ENCODE peak calls at places on chromosomes 16 and 17, in nine cellular contexts. I, F, O, P, W, U, M, S and R are unnamed samples.

GRCh38 chr17:77284023-77284617 is 143.4 kb downstream of the SEC14L1 start:
- DNase-seq in W (no peak), S (no peak), M (no peak), O (no peak), I (no peak), F (no peak), U (no peak), P (no peak), R (no peak)

GRCh38 chr17:61556224-61557188 is 34.5 kb downstream of the NACA2 start:
- DNase-seq in S (no peak), I (no peak), O (no peak), F (no peak), U (no peak), W (no peak), M (no peak), P (no peak), R (no peak)

GRCh38 chr17:74126959-74127358 is 76.5 kb upstream of the RPL38 start:
- DNase-seq in S (no peak), O (no peak), F (peak; percentile 37), U (no peak), P (no peak), M (no peak), I (no peak), W (no peak), R (no peak)

GRCh38 chr17:4588862-4589625 is 4.7 kb downstream of the SMTNL2 start:
- DNase-seq in M (no peak), P (no peak), W (no peak), S (no peak), I (no peak), O (no peak), F (no peak), U (no peak), R (no peak)

GRCh38 chr17:73359987-73360410 is 48.2 kb upstream of the CDC42EP4 start:
- DNase-seq in F (no peak), W (peak; percentile 71), I (no peak), M (no peak), S (no peak), U (peak; percentile 40), P (no peak), O (no peak), R (no peak)

GRCh38 chr16:85029413-85029794 is 1.8 kb downstream of the KIAA0513 start:
- DNase-seq in P (no peak), F (peak; percentile 85), U (no peak), S (peak; percentile 32), M (peak; percentile 45), O (no peak), W (no peak), I (no peak), R (no peak)

GRCh38 chr17:66514227-66514806 is 211.9 kb downstream of the PRKCA start:
- DNase-seq in S (no peak), P (no peak), M (no peak), U (no peak), W (no peak), O (no peak), F (no peak), I (no peak), R (no peak)

GRCh38 chr17:9676084-9676483 is 30.8 kb downstream of the USP43 start:
- DNase-seq in S (no peak), W (no peak), U (no peak), F (no peak), P (no peak), M (no peak), O (no peak), I (no peak), R (no peak)

GRCh38 chr17:42456223-42457106 is 2.2 kb upstream of the ATP6V0A1 start:
- DNase-seq in U (no peak), F (no peak), M (peak; percentile 11), P (no peak), W (no peak), I (no peak), S (no peak), O (peak; percentile 54), R (no peak)

GRCh38 chr16:14132696-14133048 is 61.6 kb downstream of the MRTFB start:
- DNase-seq in O (no peak), F (no peak), S (no peak), U (no peak), W (no peak), P (no peak), M (no peak), I (no peak), R (no peak)

GRCh38 chr17:42182927-42183734 is 2.1 kb downstream of the HCRT start:
- DNase-seq in F (no peak), S (no peak), U (no peak), P (peak; percentile 14), M (no peak), O (no peak), W (peak; percentile 62), I (no peak), R (peak; percentile 5)